ENCODE peak calls at places on chromosomes 16 and 17, in eight cellular contexts. N, I, L, O, T, F, U and X are unnamed samples.

GRCh38 chr17:44200478-44201155 is 933 bp upstream of the ATXN7L3 start:
- DNase-seq in O (no peak), T (no peak), F (no peak), U (no peak), N (no peak), I (no peak), L (no peak), X (no peak)

GRCh38 chr16:52976539-52977167 is 76.0 kb downstream of the CHD9NB start:
- DNase-seq in T (no peak), U (peak; percentile 4), I (no peak), O (peak; percentile 36), F (no peak), N (peak; percentile 52), L (no peak), X (peak; percentile 28)

GRCh38 chr16:54136276-54136625 is 150.3 kb downstream of the IRX3 start:
- DNase-seq in O (peak; percentile 70), F (no peak), N (peak; percentile 48), T (no peak), U (no peak), L (no peak), I (no peak), X (no peak)

GRCh38 chr16:82061861-82062525 is 26.9 kb downstream of the HSD17B2 start:
- DNase-seq in O (peak; percentile 63), U (peak; percentile 59), N (peak; percentile 30), I (no peak), L (no peak), T (no peak), F (no peak), X (peak; percentile 11)

GRCh38 chr17:81681672-81682071 is 1.9 kb downstream of the ARL16 start:
- DNase-seq in L (no peak), U (no peak), T (no peak), F (no peak), N (no peak), O (no peak), I (no peak), X (no peak)

GRCh38 chr17:9239821-9240658 is 218.7 kb downstream of the NTN1 start:
- DNase-seq in T (peak; percentile 84), O (peak; percentile 65), N (no peak), L (peak; percentile 72), I (peak; percentile 71), U (peak; percentile 39), F (peak; percentile 87), X (no peak)

GRCh38 chr17:71983828-71984227 is 137.0 kb upstream of the SOX9 start:
- DNase-seq in O (no peak), L (no peak), U (no peak), T (no peak), I (no peak), N (peak; percentile 69), F (no peak), X (no peak)

GRCh38 chr17:27293359-27293897 is 486 bp upstream of the WSB1 start:
- DNase-seq in U (no peak), N (no peak), O (no peak), F (no peak), I (no peak), L (peak; percentile 10), T (peak; percentile 38), X (no peak)

GRCh38 chr17:65783845-65784334 is 222.4 kb upstream of the AXIN2 start:
- DNase-seq in N (peak; percentile 80), F (no peak), L (no peak), T (no peak), I (no peak), U (peak; percentile 22), O (peak; percentile 95), X (peak; percentile 80)

GRCh38 chr17:42675984-42676423 is 790 bp downstream of the PLEKHH3 start:
- DNase-seq in U (peak; percentile 84), T (peak; percentile 69), L (peak; percentile 62), O (peak; percentile 39), I (peak; percentile 82), N (no peak), F (peak; percentile 50), X (peak; percentile 56)

GRCh38 chr16:83433201-83433600 is 374.6 kb upstream of the HSBP1 start:
- DNase-seq in I (no peak), T (no peak), F (no peak), L (no peak), N (peak; percentile 3), O (peak; percentile 2), U (no peak), X (no peak)

GRCh38 chr16:88298166-88298881 is 84.4 kb upstream of the ZNF469 start:
- DNase-seq in T (no peak), F (peak; percentile 65), I (no peak), N (peak; percentile 86), O (peak; percentile 74), L (no peak), U (no peak), X (peak; percentile 32)

GRCh38 chr16:85182286-85182685 is 70.0 kb upstream of the CIBAR2 start:
- DNase-seq in O (no peak), I (no peak), L (no peak), U (no peak), N (no peak), F (no peak), T (no peak), X (no peak)

GRCh38 chr16:11238272-11239202 is 17.5 kb downstream of the SOCS1 start:
- DNase-seq in T (no peak), I (no peak), U (no peak), O (no peak), L (no peak), N (no peak), F (no peak), X (no peak)

GRCh38 chr17:48180842-48181241 is 73.3 kb downstream of the SNX11 start:
- DNase-seq in T (no peak), L (no peak), F (no peak), N (no peak), U (no peak), O (no peak), I (no peak), X (no peak)

GRCh38 chr17:51541215-51541614 is 280.9 kb downstream of the UTP18 start:
- DNase-seq in N (no peak), I (no peak), T (no peak), O (no peak), F (no peak), L (no peak), U (no peak), X (no peak)

GRCh38 chr16:67396159-67396774 is 3.0 kb upstream of the TPPP3 start:
- DNase-seq in I (peak; percentile 84), L (peak; percentile 84), O (peak; percentile 76), F (peak; percentile 73), T (peak; percentile 89), N (peak; percentile 90), U (peak; percentile 92), X (peak; percentile 94)

GRCh38 chr16:30418350-30419181 is 11.2 kb downstream of the ZNF771 start:
- DNase-seq in F (no peak), L (no peak), O (no peak), T (no peak), I (no peak), N (no peak), U (no peak), X (no peak)

GRCh38 chr16:2764718-2765117 is 12.3 kb downstream of the SRRM2 start:
- DNase-seq in L (no peak), U (no peak), N (no peak), F (no peak), I (no peak), O (no peak), T (no peak), X (no peak)
- TF ChIP-seq CTCF in L (no peak), U (no peak), N (no peak), F (no peak), I (no peak), O (no peak), T (no peak), X (no peak)

GRCh38 chr16:27408012-27408601 is 6.1 kb downstream of the IL21R start:
- DNase-seq in I (no peak), L (no peak), T (no peak), O (peak; percentile 72), N (peak; percentile 65), U (no peak), F (no peak), X (peak; percentile 66)
- TF ChIP-seq CTCF in I (no peak), L (no peak), T (no peak), O (no peak), N (no peak), U (no peak), F (no peak), X (no peak)

DNA sequence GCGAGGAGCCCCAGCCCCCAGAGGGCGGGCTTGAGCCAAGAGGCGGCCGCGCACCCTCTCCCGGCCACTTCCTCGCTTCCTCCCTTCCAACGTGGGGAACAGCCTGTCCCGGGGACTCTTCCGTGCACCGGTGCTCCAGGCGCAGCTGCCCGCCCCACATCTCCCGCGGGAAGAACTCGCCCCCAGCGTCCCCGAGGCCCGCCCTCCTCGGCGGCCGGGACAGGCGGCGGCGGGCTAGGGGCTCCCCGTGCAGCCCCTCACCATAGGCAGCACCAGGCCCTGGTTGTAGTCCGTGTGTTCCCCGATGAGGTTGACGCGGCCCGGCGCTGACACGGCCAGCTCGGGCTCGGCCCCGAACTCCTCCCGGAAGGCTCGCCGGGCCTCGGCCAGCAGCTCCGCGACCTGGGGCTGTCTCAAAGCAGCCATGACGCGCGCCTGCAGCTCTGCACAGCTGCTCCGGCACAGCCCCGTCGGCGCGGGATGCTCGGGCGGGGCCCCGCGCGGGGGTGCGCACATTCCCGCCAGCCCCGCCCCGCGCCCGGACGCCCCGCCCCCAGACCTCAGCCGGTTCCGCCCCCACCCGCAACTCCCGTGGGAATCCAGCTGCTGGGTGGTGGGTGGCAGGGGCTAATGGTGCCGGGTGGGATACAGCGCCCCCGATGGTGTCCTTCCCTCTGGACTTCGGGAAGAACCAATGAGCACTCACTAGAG is at the start of gene GALK1:
- DNase-seq in I (peak; percentile 79), F (peak; percentile 68), O (peak; percentile 68), N (peak; percentile 76), U (peak; percentile 83), L (peak; percentile 80), T (peak; percentile 82), X (peak; percentile 43)
- TF ChIP-seq CTCF in I (no peak), F (no peak), O (peak; percentile 70), N (peak; percentile 6), U (peak; percentile 57), L (no peak), T (peak; percentile 75), X (peak; percentile 38)

GRCh38 chr17:7781467-7781866 is 52.5 kb upstream of the KDM6B start:
- DNase-seq in F (no peak), I (no peak), L (no peak), T (no peak), N (no peak), U (peak; percentile 13), O (peak; percentile 22), X (no peak)

GRCh38 chr17:7777017-7777416 is 57.0 kb upstream of the KDM6B start:
- DNase-seq in U (no peak), N (no peak), O (no peak), T (no peak), I (no peak), F (no peak), L (no peak), X (no peak)

GRCh38 chr17:7775058-7775457 is 57.5 kb downstream of the DNAH2 start:
- DNase-seq in O (no peak), I (no peak), L (no peak), T (no peak), F (no peak), U (no peak), N (no peak), X (no peak)

GRCh38 chr17:7782237-7782636 is 51.8 kb upstream of the KDM6B start:
- DNase-seq in F (no peak), O (peak; percentile 56), I (no peak), U (no peak), N (peak; percentile 32), T (no peak), L (no peak), X (peak; percentile 49)

DNA sequence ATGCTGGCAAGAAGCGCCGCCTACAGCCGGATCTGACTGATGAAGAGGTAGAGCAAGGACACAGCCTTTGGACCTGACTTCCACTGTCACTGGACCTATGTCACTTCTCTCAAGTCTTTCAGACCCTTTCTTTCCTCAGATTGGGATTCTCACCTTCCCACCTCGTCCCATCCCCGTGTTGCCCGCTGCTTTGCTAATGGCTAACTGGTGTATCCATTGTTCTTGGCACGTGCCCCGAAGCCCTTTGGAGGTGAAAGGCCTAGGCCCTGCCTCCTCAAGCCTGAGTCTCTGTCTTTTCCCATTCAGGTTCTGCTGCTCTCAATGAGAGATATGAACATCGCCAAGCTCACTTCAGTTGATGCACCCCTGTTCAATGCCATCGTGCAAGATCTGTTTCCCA is 53.3 kb upstream of the KDM6B start:
- DNase-seq in I (no peak), F (no peak), T (no peak), U (no peak), N (no peak), O (no peak), L (no peak), X (no peak)
- TF ChIP-seq CTCF in I (no peak), F (no peak), T (no peak), U (no peak), N (no peak), O (no peak), L (no peak), X (no peak)